ENCODE peak calls at places on chromosome 3, in five cellular contexts. M, T, L, H and K are unnamed samples.

GRCh38 chr3:123048480-123049237 is 18.2 kb upstream of the PDIA5 start:
- DNase-seq in M (no peak), T (no peak), L (no peak), H (no peak), K (no peak)

GRCh38 chr3:3133490-3133889 is 6.8 kb downstream of the TRNT1 start:
- DNase-seq in M (no peak), T (no peak), L (peak; percentile 23), H (no peak), K (no peak)

GRCh38 chr3:72848703-72849081 is 447 bp upstream of the SHQ1 start:
- DNase-seq in M (peak; percentile 47), T (no peak), L (no peak), H (no peak), K (peak; percentile 16)

GRCh38 chr3:82022836-82023235 is 261.4 kb upstream of the GBE1 start:
- DNase-seq in M (no peak), T (no peak), L (no peak), H (no peak), K (no peak)

GRCh38 chr3:69250014-69250413 is 127.6 kb upstream of the LMOD3 start:
- DNase-seq in M (no peak), T (no peak), L (no peak), H (no peak), K (peak; percentile 93)

GRCh38 chr3:43211681-43212080 is 74.7 kb upstream of the SNRK start:
- DNase-seq in M (no peak), T (no peak), L (no peak), H (no peak), K (no peak)

GRCh38 chr3:13818919-13819318 is 61.0 kb downstream of the WNT7A start:
- DNase-seq in M (no peak), T (no peak), L (no peak), H (no peak), K (no peak)

GRCh38 chr3:121885386-121885785 is 8.8 kb upstream of the SLC15A2 start:
- DNase-seq in M (no peak), T (no peak), L (peak; percentile 1), H (no peak), K (no peak)

GRCh38 chr3:29346828-29347227 is 66.0 kb downstream of the RBMS3 start:
- DNase-seq in M (no peak), T (no peak), L (peak; percentile 59), H (no peak), K (peak; percentile 39)

GRCh38 chr3:188154758-188155574 is 1.0 kb downstream of the LPP start:
- DNase-seq in M (no peak), T (no peak), L (peak; percentile 43), H (no peak), K (no peak)

GRCh38 chr3:131047582-131047981 is 20.9 kb downstream of the NEK11 start:
- DNase-seq in M (no peak), T (no peak), L (no peak), H (no peak), K (no peak)

GRCh38 chr3:55572816-55573215 is 85.7 kb upstream of the WNT5A start:
- DNase-seq in M (no peak), T (no peak), L (no peak), H (no peak), K (no peak)

GRCh38 chr3:20648294-20648693 is 462.3 kb upstream of the SGO1 start:
- DNase-seq in M (no peak), T (no peak), L (peak; percentile 84), H (no peak), K (no peak)

GRCh38 chr3:195855471-195856409 is 44.0 kb upstream of the MUC4 start:
- DNase-seq in M (peak; percentile 16), T (no peak), L (no peak), H (no peak), K (no peak)

GRCh38 chr3:135229018-135229495 is 434.0 kb downstream of the EPHB1 start:
- DNase-seq in M (peak; percentile 82), T (no peak), L (no peak), H (peak; percentile 50), K (no peak)

GRCh38 chr3:126104028-126104635 is 20.2 kb upstream of the SLC41A3 start:
- DNase-seq in M (no peak), T (no peak), L (no peak), H (no peak), K (no peak)